ENCODE peak calls at places on chromosomes 5 and 9, in eight cellular contexts. C, W, H, B, K, L, Y and J are unnamed samples.

GRCh38 chr9:14153310-14153720 is 160.6 kb downstream of the NFIB start:
- DNase-seq in C (peak), W (no peak), H (no peak), B (no peak), K (peak), L (no peak), Y (no peak), J (no peak)

GRCh38 chr5:145953202-145953601 is 16.8 kb downstream of the SH3RF2 start:
- DNase-seq in C (no peak), W (no peak), H (no peak), B (no peak), K (no peak), L (no peak), Y (no peak), J (no peak)

GRCh38 chr5:139061274-139061673 is 136.9 kb downstream of the SIL1 start:
- DNase-seq in C (peak), W (peak), H (peak), B (peak), K (peak), L (peak), Y (no peak), J (no peak)

GRCh38 chr9:89916001-89916635 is 311.3 kb downstream of the GADD45G start:
- DNase-seq in C (no peak), W (no peak), H (no peak), B (no peak), K (no peak), L (no peak), Y (no peak), J (no peak)

GRCh38 chr9:131094622-131095021 is 1.7 kb upstream of the AIF1L start:
- DNase-seq in C (peak), W (peak), H (peak), B (no peak), K (peak), L (no peak), Y (no peak), J (no peak)

GRCh38 chr5:88236866-88237642 is 31.6 kb downstream of the TMEM161B start:
- DNase-seq in C (peak), W (peak), H (peak), B (no peak), K (peak), L (no peak), Y (no peak), J (no peak)

GRCh38 chr9:78325343-78325742 is 28.4 kb downstream of the PSAT1 start:
- DNase-seq in C (peak), W (peak), H (no peak), B (peak), K (peak), L (no peak), Y (no peak), J (peak)

GRCh38 chr9:91060520-91061343 is 259.1 kb downstream of the SYK start:
- DNase-seq in C (peak), W (peak), H (peak), B (peak), K (peak), L (no peak), Y (peak), J (no peak)

GRCh38 chr5:116900793-116901192 is 326.2 kb upstream of the SEMA6A start:
- DNase-seq in C (no peak), W (no peak), H (no peak), B (no peak), K (no peak), L (no peak), Y (no peak), J (no peak)

GRCh38 chr9:122821278-122821952 is 7.0 kb downstream of the PDCL start:
- DNase-seq in C (peak), W (peak), H (no peak), B (peak), K (peak), L (no peak), Y (no peak), J (no peak)

GRCh38 chr9:96853711-96854072 is 622 bp downstream of the ZNF782 start:
- DNase-seq in C (no peak), W (peak), H (no peak), B (no peak), K (peak), L (no peak), Y (no peak), J (no peak)

GRCh38 chr9:30065888-30066287 is 2318.6 kb upstream of the ACO1 start:
- DNase-seq in C (no peak), W (no peak), H (no peak), B (no peak), K (peak), L (no peak), Y (no peak), J (no peak)

GRCh38 chr5:123951204-123951977 is 439.4 kb downstream of the CSNK1G3 start:
- DNase-seq in C (peak), W (peak), H (peak), B (no peak), K (peak), L (no peak), Y (no peak), J (no peak)

GRCh38 chr9:32069169-32069813 is 315.2 kb upstream of the ACO1 start:
- DNase-seq in C (no peak), W (no peak), H (no peak), B (no peak), K (peak), L (no peak), Y (no peak), J (no peak)

GRCh38 chr5:98940586-98940985 is 11.8 kb upstream of the CHD1 start:
- DNase-seq in C (peak), W (peak), H (no peak), B (no peak), K (peak), L (no peak), Y (no peak), J (no peak)

GRCh38 chr9:117411547-117411946 is 3.3 kb downstream of the ASTN2 start:
- DNase-seq in C (peak), W (peak), H (no peak), B (no peak), K (peak), L (no peak), Y (peak), J (peak)

GRCh38 chr9:107249131-107249533 is 33.9 kb upstream of the RAD23B start:
- DNase-seq in C (no peak), W (peak), H (peak), B (no peak), K (peak), L (no peak), Y (no peak), J (no peak)

GRCh38 chr9:113636693-113637092 is 173.2 kb downstream of the RGS3 start:
- DNase-seq in C (no peak), W (no peak), H (no peak), B (no peak), K (no peak), L (no peak), Y (no peak), J (no peak)

GRCh38 chr9:16085167-16085718 is 532.4 kb downstream of the CCDC171 start:
- DNase-seq in C (peak), W (no peak), H (no peak), B (no peak), K (no peak), L (peak), Y (no peak), J (no peak)

GRCh38 chr5:58497956-58498942 is 7.0 kb downstream of the GAPT start:
- DNase-seq in C (peak), W (peak), H (peak), B (peak), K (peak), L (no peak), Y (no peak), J (peak)

GRCh38 chr9:21294325-21294724 is 10.8 kb downstream of the IFNA5 start:
- DNase-seq in C (no peak), W (peak), H (peak), B (no peak), K (peak), L (no peak), Y (no peak), J (no peak)

GRCh38 chr9:135655317-135656003 is 7.6 kb upstream of the LCN9 start:
- DNase-seq in C (no peak), W (no peak), H (no peak), B (no peak), K (no peak), L (no peak), Y (no peak), J (no peak)

GRCh38 chr9:14399736-14400657 is 86.1 kb upstream of the NFIB start:
- DNase-seq in C (peak), W (no peak), H (no peak), B (no peak), K (peak), L (no peak), Y (no peak), J (no peak)

GRCh38 chr9:92696619-92697018 is 26.7 kb upstream of the IPPK start:
- DNase-seq in C (no peak), W (no peak), H (no peak), B (no peak), K (no peak), L (no peak), Y (no peak), J (no peak)

GRCh38 chr5:159242656-159243055 is 20.4 kb upstream of the UBLCP1 start:
- DNase-seq in C (no peak), W (no peak), H (no peak), B (no peak), K (peak), L (no peak), Y (no peak), J (no peak)

GRCh38 chr9:74645007-74645639 is 148.0 kb downstream of the RORB start:
- DNase-seq in C (peak), W (no peak), H (peak), B (no peak), K (peak), L (no peak), Y (no peak), J (peak)

GRCh38 chr5:114467729-114468128 is 105.9 kb downstream of the KCNN2 start:
- DNase-seq in C (no peak), W (peak), H (no peak), B (no peak), K (no peak), L (no peak), Y (no peak), J (no peak)

GRCh38 chr9:134307674-134308638 is 18.3 kb upstream of the RXRA start:
- DNase-seq in C (no peak), W (no peak), H (no peak), B (no peak), K (no peak), L (peak), Y (no peak), J (no peak)